ENCODE peak calls at places on chromosomes 16 and 17, in nine cellular contexts. One of them, this sample, is unnamed.

GRCh38 chr17:70168044-70168978 is 1.0 kb upstream of the KCNJ2 start:
- DNase-seq in EL: peak; percentile 59
- DNase-seq in HS-5: no peak
- DNase-seq in Right ventricle myocardium superior: peak; percentile 71
- DNase-seq in posterior cingulate gyrus: peak; percentile 73
- DNase-seq in SW 1271: peak; percentile 16
- DNase-seq in fibroblast of the aortic adventitia: peak; percentile 70
- DNase-seq in retina: peak; percentile 79
- DNase-seq in GM03348: peak; percentile 69
- DNase-seq in this sample: no peak

GRCh38 chr17:73643012-73643845 is 1.0 kb downstream of the SDK2 start:
- DNase-seq in EL: no peak
- DNase-seq in HS-5: no peak
- DNase-seq in Right ventricle myocardium superior: no peak
- DNase-seq in posterior cingulate gyrus: no peak
- DNase-seq in SW 1271: peak; percentile 16
- DNase-seq in fibroblast of the aortic adventitia: no peak
- DNase-seq in retina: peak; percentile 88
- DNase-seq in GM03348: peak; percentile 33
- DNase-seq in this sample: no peak

GRCh38 chr17:40548982-40549680 is 16.1 kb downstream of the CCR7 start:
- DNase-seq in EL: peak; percentile 91
- DNase-seq in HS-5: no peak
- DNase-seq in Right ventricle myocardium superior: no peak
- DNase-seq in posterior cingulate gyrus: no peak
- DNase-seq in SW 1271: no peak
- DNase-seq in fibroblast of the aortic adventitia: peak; percentile 91
- DNase-seq in retina: no peak
- DNase-seq in GM03348: no peak
- DNase-seq in this sample: no peak

GRCh38 chr17:46063239-46063638 is 64.2 kb downstream of the STH start:
- DNase-seq in EL: peak; percentile 91
- DNase-seq in HS-5: peak; percentile 82
- DNase-seq in Right ventricle myocardium superior: no peak
- DNase-seq in posterior cingulate gyrus: no peak
- DNase-seq in SW 1271: peak; percentile 38
- DNase-seq in fibroblast of the aortic adventitia: peak; percentile 68
- DNase-seq in retina: no peak
- DNase-seq in GM03348: peak; percentile 85
- DNase-seq in this sample: no peak

GRCh38 chr16:74761665-74762064 is 13.0 kb downstream of the FA2H start:
- DNase-seq in EL: no peak
- DNase-seq in HS-5: no peak
- DNase-seq in Right ventricle myocardium superior: no peak
- DNase-seq in posterior cingulate gyrus: no peak
- DNase-seq in SW 1271: no peak
- DNase-seq in fibroblast of the aortic adventitia: no peak
- DNase-seq in retina: no peak
- DNase-seq in GM03348: no peak
- DNase-seq in this sample: no peak

GRCh38 chr16:50611332-50611934 is 63.2 kb downstream of the NKD1 start:
- DNase-seq in EL: peak; percentile 42
- DNase-seq in HS-5: peak; percentile 2
- DNase-seq in Right ventricle myocardium superior: no peak
- DNase-seq in posterior cingulate gyrus: no peak
- DNase-seq in SW 1271: no peak
- DNase-seq in fibroblast of the aortic adventitia: peak; percentile 27
- DNase-seq in retina: no peak
- DNase-seq in GM03348: no peak
- DNase-seq in this sample: no peak

GRCh38 chr16:77132051-77132618 is 58.9 kb upstream of the MON1B start:
- DNase-seq in EL: no peak
- DNase-seq in HS-5: no peak
- DNase-seq in Right ventricle myocardium superior: no peak
- DNase-seq in posterior cingulate gyrus: no peak
- DNase-seq in SW 1271: no peak
- DNase-seq in fibroblast of the aortic adventitia: no peak
- DNase-seq in retina: no peak
- DNase-seq in GM03348: no peak
- DNase-seq in this sample: no peak

GRCh38 chr16:83305092-83305491 is 502.7 kb upstream of the HSBP1 start:
- DNase-seq in EL: peak; percentile 92
- DNase-seq in HS-5: peak; percentile 72
- DNase-seq in Right ventricle myocardium superior: no peak
- DNase-seq in posterior cingulate gyrus: no peak
- DNase-seq in SW 1271: peak; percentile 21
- DNase-seq in fibroblast of the aortic adventitia: peak; percentile 65
- DNase-seq in retina: no peak
- DNase-seq in GM03348: peak; percentile 86
- DNase-seq in this sample: no peak

GRCh38 chr16:26363581-26363980 is 671.8 kb downstream of the HS3ST4 start:
- DNase-seq in EL: no peak
- DNase-seq in HS-5: no peak
- DNase-seq in Right ventricle myocardium superior: no peak
- DNase-seq in posterior cingulate gyrus: no peak
- DNase-seq in SW 1271: no peak
- DNase-seq in fibroblast of the aortic adventitia: no peak
- DNase-seq in retina: no peak
- DNase-seq in GM03348: no peak
- DNase-seq in this sample: no peak

GRCh38 chr17:41367426-41368075 is 2.1 kb downstream of the KRT33B start:
- DNase-seq in EL: peak; percentile 93
- DNase-seq in HS-5: peak; percentile 78
- DNase-seq in Right ventricle myocardium superior: no peak
- DNase-seq in posterior cingulate gyrus: no peak
- DNase-seq in SW 1271: peak; percentile 16
- DNase-seq in fibroblast of the aortic adventitia: peak; percentile 52
- DNase-seq in retina: no peak
- DNase-seq in GM03348: peak; percentile 84
- DNase-seq in this sample: no peak

GRCh38 chr17:8830141-8830540 is 31.0 kb upstream of the MFSD6L start:
- DNase-seq in EL: no peak
- DNase-seq in HS-5: no peak
- DNase-seq in Right ventricle myocardium superior: no peak
- DNase-seq in posterior cingulate gyrus: no peak
- DNase-seq in SW 1271: no peak
- DNase-seq in fibroblast of the aortic adventitia: no peak
- DNase-seq in retina: no peak
- DNase-seq in GM03348: no peak
- DNase-seq in this sample: no peak

GRCh38 chr16:12679660-12680272 is 123.9 kb downstream of the CPPED1 start:
- DNase-seq in EL: peak; percentile 65
- DNase-seq in HS-5: peak; percentile 32
- DNase-seq in Right ventricle myocardium superior: no peak
- DNase-seq in posterior cingulate gyrus: no peak
- DNase-seq in SW 1271: peak; percentile 34
- DNase-seq in fibroblast of the aortic adventitia: peak; percentile 5
- DNase-seq in retina: no peak
- DNase-seq in GM03348: no peak
- DNase-seq in this sample: no peak

GRCh38 chr17:17063546-17064122 is 21.4 kb downstream of the MPRIP start:
- DNase-seq in EL: peak; percentile 55
- DNase-seq in HS-5: no peak
- DNase-seq in Right ventricle myocardium superior: peak; percentile 84
- DNase-seq in posterior cingulate gyrus: peak; percentile 85
- DNase-seq in SW 1271: no peak
- DNase-seq in fibroblast of the aortic adventitia: no peak
- DNase-seq in retina: no peak
- DNase-seq in GM03348: no peak
- DNase-seq in this sample: no peak

GRCh38 chr16:84983308-84983707 is 28.0 kb downstream of the ZDHHC7 start:
- DNase-seq in EL: no peak
- DNase-seq in HS-5: no peak
- DNase-seq in Right ventricle myocardium superior: peak; percentile 59
- DNase-seq in posterior cingulate gyrus: no peak
- DNase-seq in SW 1271: no peak
- DNase-seq in fibroblast of the aortic adventitia: no peak
- DNase-seq in retina: no peak
- DNase-seq in GM03348: no peak
- DNase-seq in this sample: no peak

GRCh38 chr16:88357306-88358032 is 25.3 kb upstream of the ZNF469 start:
- DNase-seq in EL: peak; percentile 42
- DNase-seq in HS-5: no peak
- DNase-seq in Right ventricle myocardium superior: peak; percentile 24
- DNase-seq in posterior cingulate gyrus: no peak
- DNase-seq in SW 1271: no peak
- DNase-seq in fibroblast of the aortic adventitia: no peak
- DNase-seq in retina: no peak
- DNase-seq in GM03348: no peak
- DNase-seq in this sample: no peak

GRCh38 chr17:4520060-4520880 is 21.6 kb downstream of the SPNS2 start:
- DNase-seq in EL: no peak
- DNase-seq in HS-5: no peak
- DNase-seq in Right ventricle myocardium superior: no peak
- DNase-seq in posterior cingulate gyrus: no peak
- DNase-seq in SW 1271: no peak
- DNase-seq in fibroblast of the aortic adventitia: peak; percentile 22
- DNase-seq in retina: no peak
- DNase-seq in GM03348: no peak
- DNase-seq in this sample: no peak

GRCh38 chr16:31177136-31177535 is 2.8 kb upstream of the FUS start:
- DNase-seq in EL: peak; percentile 53
- DNase-seq in HS-5: no peak
- DNase-seq in Right ventricle myocardium superior: no peak
- DNase-seq in posterior cingulate gyrus: no peak
- DNase-seq in SW 1271: no peak
- DNase-seq in fibroblast of the aortic adventitia: no peak
- DNase-seq in retina: no peak
- DNase-seq in GM03348: no peak
- DNase-seq in this sample: peak; percentile 11

GRCh38 chr16:68272501-68273209 is 8.3 kb downstream of the SLC7A6 start:
- DNase-seq in EL: no peak
- DNase-seq in HS-5: no peak
- DNase-seq in Right ventricle myocardium superior: peak; percentile 25
- DNase-seq in posterior cingulate gyrus: no peak
- DNase-seq in SW 1271: no peak
- DNase-seq in fibroblast of the aortic adventitia: no peak
- DNase-seq in retina: no peak
- DNase-seq in GM03348: no peak
- DNase-seq in this sample: no peak

GRCh38 chr17:59369026-59369724 is 37.7 kb downstream of the YPEL2 start:
- DNase-seq in EL: no peak
- DNase-seq in HS-5: no peak
- DNase-seq in Right ventricle myocardium superior: no peak
- DNase-seq in posterior cingulate gyrus: no peak
- DNase-seq in SW 1271: no peak
- DNase-seq in fibroblast of the aortic adventitia: peak; percentile 45
- DNase-seq in retina: no peak
- DNase-seq in GM03348: no peak
- DNase-seq in this sample: no peak

GRCh38 chr17:80277751-80278671 is 17.4 kb downstream of the RNF213 start:
- DNase-seq in EL: no peak
- DNase-seq in HS-5: no peak
- DNase-seq in Right ventricle myocardium superior: no peak
- DNase-seq in posterior cingulate gyrus: no peak
- DNase-seq in SW 1271: no peak
- DNase-seq in fibroblast of the aortic adventitia: no peak
- DNase-seq in retina: no peak
- DNase-seq in GM03348: no peak
- DNase-seq in this sample: no peak

GRCh38 chr16:86432691-86433090 is 77.6 kb upstream of the FOXF1 start:
- DNase-seq in EL: no peak
- DNase-seq in HS-5: no peak
- DNase-seq in Right ventricle myocardium superior: no peak
- DNase-seq in posterior cingulate gyrus: no peak
- DNase-seq in SW 1271: no peak
- DNase-seq in fibroblast of the aortic adventitia: peak; percentile 32
- DNase-seq in retina: peak; percentile 64
- DNase-seq in GM03348: no peak
- DNase-seq in this sample: no peak

GRCh38 chr17:55161935-55162555 is 102.7 kb upstream of the HLF start:
- DNase-seq in EL: peak; percentile 92
- DNase-seq in HS-5: peak; percentile 80
- DNase-seq in Right ventricle myocardium superior: no peak
- DNase-seq in posterior cingulate gyrus: no peak
- DNase-seq in SW 1271: peak; percentile 63
- DNase-seq in fibroblast of the aortic adventitia: peak; percentile 50
- DNase-seq in retina: no peak
- DNase-seq in GM03348: peak; percentile 54
- DNase-seq in this sample: no peak

GRCh38 chr16:68298907-68299515 is 11.7 kb downstream of the SLC7A6OS start:
- DNase-seq in EL: peak; percentile 83
- DNase-seq in HS-5: peak; percentile 63
- DNase-seq in Right ventricle myocardium superior: peak; percentile 79
- DNase-seq in posterior cingulate gyrus: peak; percentile 51
- DNase-seq in SW 1271: no peak
- DNase-seq in fibroblast of the aortic adventitia: peak; percentile 77
- DNase-seq in retina: no peak
- DNase-seq in GM03348: peak; percentile 53
- DNase-seq in this sample: no peak